ENCODE peak calls at places on chromosomes 4 and X, in six cellular contexts. One of them, this sample, is unnamed.

GRCh38 chr4:98516042-98516440 is 142.4 kb downstream of the TSPAN5 start:
- DNase-seq in Right ventricle myocardium inferior: no peak
- DNase-seq in uterus: no peak
- DNase-seq in astrocyte: peak
- DNase-seq in CD4-positive, alpha-beta T cell: no peak
- DNase-seq in lung microvascular endothelial cell: peak
- DNase-seq in this sample: no peak

GRCh38 chrX:119880552-119881437 is 9.2 kb downstream of the NDUFA1 start:
- DNase-seq in Right ventricle myocardium inferior: no peak
- DNase-seq in uterus: no peak
- DNase-seq in astrocyte: peak
- DNase-seq in CD4-positive, alpha-beta T cell: no peak
- DNase-seq in lung microvascular endothelial cell: peak
- DNase-seq in this sample: no peak

GRCh38 chrX:34371740-34372139 is 239.6 kb upstream of the FAM47A start:
- DNase-seq in Right ventricle myocardium inferior: no peak
- DNase-seq in uterus: no peak
- DNase-seq in astrocyte: no peak
- DNase-seq in CD4-positive, alpha-beta T cell: no peak
- DNase-seq in lung microvascular endothelial cell: peak
- DNase-seq in this sample: no peak

GRCh38 chrX:2962346-2962745 is 33.2 kb upstream of the ARSD start:
- DNase-seq in Right ventricle myocardium inferior: no peak
- DNase-seq in uterus: no peak
- DNase-seq in astrocyte: no peak
- DNase-seq in CD4-positive, alpha-beta T cell: no peak
- DNase-seq in lung microvascular endothelial cell: no peak
- DNase-seq in this sample: no peak

GRCh38 chr4:38669233-38669632 is 5.2 kb downstream of the KLF3 start:
- DNase-seq in Right ventricle myocardium inferior: no peak
- DNase-seq in uterus: no peak
- DNase-seq in astrocyte: peak
- DNase-seq in CD4-positive, alpha-beta T cell: no peak
- DNase-seq in lung microvascular endothelial cell: peak
- DNase-seq in this sample: no peak

GRCh38 chrX:115560211-115560977 is 580 bp upstream of the PLS3 start:
- DNase-seq in Right ventricle myocardium inferior: no peak
- DNase-seq in uterus: no peak
- DNase-seq in astrocyte: peak
- DNase-seq in CD4-positive, alpha-beta T cell: no peak
- DNase-seq in lung microvascular endothelial cell: peak
- DNase-seq in this sample: no peak

GRCh38 chr4:121789960-121790829 is 10.9 kb upstream of the EXOSC9 start:
- DNase-seq in Right ventricle myocardium inferior: no peak
- DNase-seq in uterus: no peak
- DNase-seq in astrocyte: peak
- DNase-seq in CD4-positive, alpha-beta T cell: no peak
- DNase-seq in lung microvascular endothelial cell: peak
- DNase-seq in this sample: no peak

GRCh38 chr4:80103615-80104014 is 30.6 kb upstream of the ANTXR2 start:
- DNase-seq in Right ventricle myocardium inferior: no peak
- DNase-seq in uterus: no peak
- DNase-seq in astrocyte: no peak
- DNase-seq in CD4-positive, alpha-beta T cell: no peak
- DNase-seq in lung microvascular endothelial cell: no peak
- DNase-seq in this sample: no peak

GRCh38 chr4:153465583-153465921 is 608 bp upstream of the TMEM131L start:
- DNase-seq in Right ventricle myocardium inferior: peak
- DNase-seq in uterus: no peak
- DNase-seq in astrocyte: no peak
- DNase-seq in CD4-positive, alpha-beta T cell: no peak
- DNase-seq in lung microvascular endothelial cell: peak
- DNase-seq in this sample: peak

GRCh38 chr4:166252487-166253402 is 379.7 kb downstream of the TLL1 start:
- DNase-seq in Right ventricle myocardium inferior: peak
- DNase-seq in uterus: no peak
- DNase-seq in astrocyte: no peak
- DNase-seq in CD4-positive, alpha-beta T cell: no peak
- DNase-seq in lung microvascular endothelial cell: peak
- DNase-seq in this sample: no peak

GRCh38 chr4:125187221-125187620 is 127.5 kb upstream of the FAT4 start:
- DNase-seq in Right ventricle myocardium inferior: no peak
- DNase-seq in uterus: no peak
- DNase-seq in astrocyte: peak
- DNase-seq in CD4-positive, alpha-beta T cell: no peak
- DNase-seq in lung microvascular endothelial cell: peak
- DNase-seq in this sample: no peak

GRCh38 chrX:154368630-154369452 is 5.6 kb downstream of the FLNA start:
- DNase-seq in Right ventricle myocardium inferior: peak
- DNase-seq in uterus: peak
- DNase-seq in astrocyte: peak
- DNase-seq in CD4-positive, alpha-beta T cell: peak
- DNase-seq in lung microvascular endothelial cell: peak
- DNase-seq in this sample: peak

This sample was measured in thoracic aorta.